ENCODE peak calls at places on chromosomes 13 and 19, in four cellular contexts. One of them, this sample, is unnamed.

GRCh38 chr19:49157445-49158224 is at the start of gene TRPM4:
- DNase-seq in HepG2: peak
- DNase-seq in K562: peak
- DNase-seq in H1: peak
- DNase-seq in this sample: no peak

GRCh38 chr19:39470724-39471339 is 9.8 kb upstream of the TIMM50 start:
- DNase-seq in HepG2: no peak
- DNase-seq in K562: no peak
- DNase-seq in H1: no peak
- DNase-seq in this sample: no peak

GRCh38 chr13:20685042-20685441 is 18.5 kb upstream of the IL17D start:
- DNase-seq in H1: no peak
- DNase-seq in HepG2: no peak
- DNase-seq in K562: no peak
- DNase-seq in this sample: no peak

GRCh38 chr13:25775986-25776385 is 275.8 kb downstream of the SHISA2 start:
- DNase-seq in H1: no peak
- DNase-seq in HepG2: no peak
- DNase-seq in K562: no peak
- DNase-seq in this sample: no peak

GRCh38 chr13:30870049-30870884 is 35.8 kb upstream of the MEDAG start:
- DNase-seq in HepG2: no peak
- DNase-seq in H1: peak
- DNase-seq in K562: peak
- DNase-seq in this sample: no peak

GRCh38 chr13:36725936-36726335 is 52.1 kb downstream of the SERTM1 start:
- DNase-seq in K562: no peak
- DNase-seq in HepG2: no peak
- DNase-seq in H1: no peak
- DNase-seq in this sample: no peak

GRCh38 chr13:21638319-21639282 is 32.3 kb upstream of the FGF9 start:
- DNase-seq in H1: peak
- DNase-seq in K562: peak
- DNase-seq in HepG2: no peak
- DNase-seq in this sample: no peak

GRCh38 chr19:19304186-19304975 is 15.9 kb downstream of the SUGP1 start:
- DNase-seq in HepG2: no peak
- DNase-seq in H1: no peak
- DNase-seq in K562: peak
- DNase-seq in this sample: no peak

GRCh38 chr13:109348514-109349340 is 437.7 kb downstream of the IRS2 start:
- DNase-seq in HepG2: no peak
- DNase-seq in K562: no peak
- DNase-seq in H1: no peak
- DNase-seq in this sample: no peak

GRCh38 chr13:38008636-38009035 is 139.1 kb upstream of the TRPC4 start:
- DNase-seq in HepG2: no peak
- DNase-seq in H1: no peak
- DNase-seq in K562: no peak
- DNase-seq in this sample: no peak

GRCh38 chr19:6719540-6719861 is 949 bp downstream of the C3 start:
- DNase-seq in K562: no peak
- DNase-seq in H1: no peak
- DNase-seq in HepG2: no peak
- DNase-seq in this sample: no peak

GRCh38 chr19:14394167-14394566 is 12.9 kb downstream of the ADGRE5 start:
- DNase-seq in HepG2: no peak
- DNase-seq in H1: no peak
- DNase-seq in K562: no peak
- DNase-seq in this sample: no peak
- TF ChIP-seq RFX5 in HepG2: no peak
- TF ChIP-seq RFX5 in H1: no peak
- TF ChIP-seq RFX5 in K562: no peak
- TF ChIP-seq RFX5 in this sample: no peak

GRCh38 chr13:72384186-72384823 is 343.1 kb downstream of the MZT1 start:
- DNase-seq in HepG2: peak
- DNase-seq in H1: no peak
- DNase-seq in K562: no peak
- DNase-seq in this sample: no peak
- TF ChIP-seq KDM1A in HepG2: no peak
- TF ChIP-seq KDM1A in H1: no peak
- TF ChIP-seq KDM1A in K562: no peak
- TF ChIP-seq KDM1A in this sample: no peak

GRCh38 chr13:98829541-98829940 is 77.1 kb upstream of the SLC15A1 start:
- DNase-seq in H1: no peak
- DNase-seq in HepG2: no peak
- DNase-seq in K562: no peak
- DNase-seq in this sample: no peak
- TF ChIP-seq TAF1 in H1: no peak
- TF ChIP-seq TAF1 in HepG2: no peak
- TF ChIP-seq TAF1 in K562: no peak
- TF ChIP-seq TAF1 in this sample: no peak

GRCh38 chr13:59391696-59392095 is 772.0 kb downstream of the DIAPH3 start:
- DNase-seq in H1: peak
- DNase-seq in HepG2: peak
- DNase-seq in K562: peak
- DNase-seq in this sample: peak
- TF ChIP-seq RFX5 in H1: no peak
- TF ChIP-seq RFX5 in HepG2: no peak
- TF ChIP-seq RFX5 in K562: no peak
- TF ChIP-seq RFX5 in this sample: no peak

This sample was measured in GM12878.